ENCODE peak calls at places on chromosome 5, in six cellular contexts. D, R, K, X, Q and A are unnamed samples.

GRCh38 chr5:27590503-27590902 is 552.1 kb upstream of the CDH9 start:
- DNase-seq in X (no peak), R (peak), D (no peak), K (no peak), Q (no peak), A (no peak)

GRCh38 chr5:9765421-9765820 is 135.3 kb upstream of the TAS2R1 start:
- DNase-seq in R (no peak), D (no peak), X (no peak), Q (peak), K (no peak), A (no peak)

GRCh38 chr5:38453506-38453905 is 102.9 kb downstream of the LIFR start:
- DNase-seq in X (no peak), Q (no peak), R (no peak), K (no peak), D (no peak), A (no peak)

GRCh38 chr5:147743686-147744332 is 38.7 kb downstream of the JAKMIP2 start:
- DNase-seq in X (peak), Q (no peak), R (no peak), K (no peak), D (no peak), A (peak)

GRCh38 chr5:142283304-142283703 is 41.5 kb downstream of the SPRY4 start:
- DNase-seq in D (no peak), K (no peak), R (no peak), X (no peak), Q (no peak), A (no peak)

GRCh38 chr5:96614110-96614691 is 48.0 kb upstream of the CAST start:
- DNase-seq in R (no peak), Q (peak), K (peak), X (peak), D (peak), A (peak)

GRCh38 chr5:108220834-108221233 is 161.1 kb downstream of the FBXL17 start:
- DNase-seq in R (no peak), X (no peak), K (no peak), Q (no peak), D (no peak), A (no peak)

GRCh38 chr5:153658606-153659005 is 168.1 kb downstream of the GRIA1 start:
- DNase-seq in R (no peak), D (no peak), Q (no peak), X (no peak), K (no peak), A (no peak)

GRCh38 chr5:179404321-179405053 is 59.2 kb upstream of the ADAMTS2 start:
- DNase-seq in Q (no peak), D (no peak), K (no peak), R (no peak), X (no peak), A (no peak)

GRCh38 chr5:134101686-134102439 is 12.6 kb upstream of the TCF7 start:
- DNase-seq in X (no peak), Q (peak), K (no peak), R (peak), D (no peak), A (no peak)

GRCh38 chr5:139880416-139881144 is 85.0 kb downstream of the PSD2 start:
- DNase-seq in X (no peak), D (no peak), K (no peak), Q (no peak), R (no peak), A (no peak)

GRCh38 chr5:116329503-116329902 is 244.7 kb downstream of the COMMD10 start:
- DNase-seq in Q (no peak), X (no peak), D (no peak), R (no peak), K (no peak), A (no peak)

GRCh38 chr5:6904822-6905221 is 191.6 kb downstream of the TENT4A start:
- DNase-seq in Q (no peak), R (no peak), D (no peak), X (no peak), K (no peak), A (no peak)

GRCh38 chr5:178392386-178392785 is 159.8 kb upstream of the PHYKPL start:
- DNase-seq in K (no peak), D (no peak), X (no peak), R (peak), Q (no peak), A (no peak)

GRCh38 chr5:1503301-1504243 is 20.2 kb downstream of the LPCAT1 start:
- DNase-seq in K (peak), Q (no peak), R (peak), D (no peak), X (no peak), A (no peak)

GRCh38 chr5:140108093-140109049 is 5.5 kb upstream of the PURA start:
- DNase-seq in K (no peak), X (no peak), Q (no peak), R (peak), D (no peak), A (no peak)

GRCh38 chr5:112077180-112077579 is 320.2 kb upstream of the NREP start:
- DNase-seq in K (no peak), X (no peak), R (no peak), D (no peak), Q (no peak), A (no peak)

GRCh38 chr5:172901012-172901780 is 58.0 kb upstream of the RPL26L1 start:
- DNase-seq in X (no peak), R (no peak), K (no peak), Q (no peak), D (no peak), A (no peak)

GRCh38 chr5:167565555-167565954 is 725.9 kb upstream of the WWC1 start:
- DNase-seq in X (no peak), K (no peak), D (no peak), Q (peak), R (no peak), A (no peak)

GRCh38 chr5:85533324-85533723 is 1084.4 kb upstream of the COX7C start:
- DNase-seq in X (no peak), R (no peak), Q (no peak), D (no peak), K (no peak), A (no peak)

GRCh38 chr5:168177831-168178450 is 113.5 kb upstream of the WWC1 start:
- DNase-seq in D (no peak), R (no peak), K (no peak), Q (no peak), X (no peak), A (no peak)

GRCh38 chr5:172943906-172944305 is 15.3 kb upstream of the RPL26L1 start:
- DNase-seq in X (no peak), Q (no peak), D (no peak), K (no peak), R (no peak), A (no peak)

GRCh38 chr5:51202161-51202560 is 181.1 kb upstream of the ISL1 start:
- DNase-seq in Q (no peak), D (no peak), K (no peak), X (no peak), R (no peak), A (no peak)

GRCh38 chr5:114305402-114306207 is 56.3 kb upstream of the KCNN2 start:
- DNase-seq in D (peak), Q (no peak), R (no peak), X (no peak), K (no peak), A (no peak)

GRCh38 chr5:113760486-113760885 is 247.0 kb downstream of the YTHDC2 start:
- DNase-seq in K (no peak), X (no peak), Q (no peak), D (no peak), R (no peak), A (no peak)

GRCh38 chr5:96968074-96968473 is 32.2 kb downstream of the LNPEP start:
- DNase-seq in D (no peak), X (no peak), Q (no peak), R (no peak), K (no peak), A (no peak)

GRCh38 chr5:150703767-150704166 is 2.9 kb upstream of the RBM22 start:
- DNase-seq in R (no peak), K (no peak), X (no peak), Q (no peak), D (no peak), A (no peak)

GRCh38 chr5:14009575-14009974 is 65.1 kb upstream of the DNAH5 start:
- DNase-seq in D (no peak), R (no peak), Q (no peak), K (no peak), X (no peak), A (no peak)

GRCh38 chr5:74517700-74518099 is 122.8 kb downstream of the ENC1 start:
- DNase-seq in Q (no peak), R (no peak), D (no peak), X (no peak), K (no peak), A (no peak)

GRCh38 chr5:122885891-122886290 is 40.5 kb downstream of the SNX24 start:
- DNase-seq in K (no peak), Q (no peak), X (no peak), D (no peak), R (no peak), A (no peak)

GRCh38 chr5:75277463-75277862 is 40.8 kb upstream of the ANKRD31 start:
- DNase-seq in X (no peak), K (no peak), D (no peak), Q (no peak), R (no peak), A (no peak)

GRCh38 chr5:179269781-179270543 is 75.3 kb downstream of the ADAMTS2 start:
- DNase-seq in R (peak), X (no peak), D (no peak), Q (no peak), K (no peak), A (no peak)

GRCh38 chr5:140265845-140266244 is 37.1 kb downstream of the PFDN1 start:
- DNase-seq in R (no peak), X (no peak), D (no peak), Q (no peak), K (no peak), A (no peak)